ENCODE peak calls at places on chromosomes 12 and 14, in seven cellular contexts. One of them, this sample, is unnamed.
A peak's percentile ranks its signal among the peaks of the same experiment; 100 is the strongest.

GRCh38 chr12:116135209-116135930 is 142.1 kb downstream of the MED13L start:
- DNase-seq in transverse colon: no peak
- DNase-seq in IMR-90: peak; percentile 83
- DNase-seq in gastrocnemius medialis: no peak
- DNase-seq in heart left ventricle: no peak
- DNase-seq in fibroblast of mammary gland: peak; percentile 88
- DNase-seq in tibial artery: no peak
- DNase-seq in this sample: peak; percentile 69

GRCh38 chr12:3667485-3667884 is 85.4 kb downstream of the CRACR2A start:
- DNase-seq in fibroblast of mammary gland: no peak
- DNase-seq in tibial artery: no peak
- DNase-seq in heart left ventricle: no peak
- DNase-seq in transverse colon: no peak
- DNase-seq in gastrocnemius medialis: no peak
- DNase-seq in IMR-90: no peak
- DNase-seq in this sample: no peak

GRCh38 chr12:130583800-130584199 is 132.3 kb downstream of the RIMBP2 start:
- DNase-seq in fibroblast of mammary gland: no peak
- DNase-seq in tibial artery: no peak
- DNase-seq in transverse colon: no peak
- DNase-seq in gastrocnemius medialis: no peak
- DNase-seq in heart left ventricle: no peak
- DNase-seq in IMR-90: no peak
- DNase-seq in this sample: no peak

GRCh38 chr12:120007272-120007671 is 18.2 kb downstream of the BICDL1 start:
- DNase-seq in gastrocnemius medialis: peak; percentile 16
- DNase-seq in transverse colon: peak; percentile 15
- DNase-seq in IMR-90: no peak
- DNase-seq in fibroblast of mammary gland: no peak
- DNase-seq in heart left ventricle: no peak
- DNase-seq in tibial artery: no peak
- DNase-seq in this sample: no peak

GRCh38 chr12:53324113-53324778 is 2.8 kb upstream of the AAAS start:
- DNase-seq in fibroblast of mammary gland: no peak
- DNase-seq in transverse colon: peak; percentile 53
- DNase-seq in gastrocnemius medialis: no peak
- DNase-seq in IMR-90: no peak
- DNase-seq in tibial artery: no peak
- DNase-seq in heart left ventricle: peak; percentile 25
- DNase-seq in this sample: no peak

GRCh38 chr14:51071851-51072250 is 23.1 kb downstream of the TRIM9 start:
- DNase-seq in fibroblast of mammary gland: no peak
- DNase-seq in IMR-90: no peak
- DNase-seq in gastrocnemius medialis: no peak
- DNase-seq in transverse colon: no peak
- DNase-seq in tibial artery: no peak
- DNase-seq in heart left ventricle: no peak
- DNase-seq in this sample: no peak

GRCh38 chr12:112875608-112876007 is 31.2 kb upstream of the OAS1 start:
- DNase-seq in fibroblast of mammary gland: no peak
- DNase-seq in IMR-90: no peak
- DNase-seq in gastrocnemius medialis: no peak
- DNase-seq in tibial artery: no peak
- DNase-seq in transverse colon: no peak
- DNase-seq in heart left ventricle: no peak
- DNase-seq in this sample: no peak

GRCh38 chr12:66087365-66087943 is 43.1 kb downstream of the LLPH start:
- DNase-seq in heart left ventricle: peak; percentile 38
- DNase-seq in IMR-90: peak; percentile 88
- DNase-seq in tibial artery: peak; percentile 75
- DNase-seq in gastrocnemius medialis: peak; percentile 34
- DNase-seq in transverse colon: peak; percentile 62
- DNase-seq in fibroblast of mammary gland: peak; percentile 80
- DNase-seq in this sample: peak; percentile 48

GRCh38 chr14:104392396-104393198 is 187.0 kb upstream of the C14orf180 start:
- DNase-seq in fibroblast of mammary gland: no peak
- DNase-seq in transverse colon: no peak
- DNase-seq in heart left ventricle: peak; percentile 4
- DNase-seq in gastrocnemius medialis: no peak
- DNase-seq in IMR-90: no peak
- DNase-seq in tibial artery: peak; percentile 59
- DNase-seq in this sample: no peak

GRCh38 chr14:68580096-68580640 is 212.7 kb downstream of the ZFP36L1 start:
- DNase-seq in transverse colon: no peak
- DNase-seq in tibial artery: peak; percentile 52
- DNase-seq in heart left ventricle: no peak
- DNase-seq in gastrocnemius medialis: no peak
- DNase-seq in fibroblast of mammary gland: no peak
- DNase-seq in IMR-90: no peak
- DNase-seq in this sample: no peak

GRCh38 chr14:99807413-99808132 is 14.4 kb downstream of the EML1 start:
- DNase-seq in gastrocnemius medialis: no peak
- DNase-seq in IMR-90: no peak
- DNase-seq in tibial artery: no peak
- DNase-seq in transverse colon: no peak
- DNase-seq in heart left ventricle: no peak
- DNase-seq in fibroblast of mammary gland: peak; percentile 62
- DNase-seq in this sample: peak; percentile 29

GRCh38 chr14:102517412-102518062 is 8.0 kb upstream of the ANKRD9 start:
- DNase-seq in tibial artery: no peak
- DNase-seq in fibroblast of mammary gland: no peak
- DNase-seq in gastrocnemius medialis: no peak
- DNase-seq in heart left ventricle: no peak
- DNase-seq in transverse colon: peak; percentile 40
- DNase-seq in IMR-90: no peak
- DNase-seq in this sample: peak; percentile 51

GRCh38 chr12:12022306-12022931 is 48.3 kb upstream of the BCL2L14 start:
- DNase-seq in transverse colon: no peak
- DNase-seq in gastrocnemius medialis: no peak
- DNase-seq in heart left ventricle: no peak
- DNase-seq in fibroblast of mammary gland: no peak
- DNase-seq in IMR-90: no peak
- DNase-seq in tibial artery: no peak
- DNase-seq in this sample: no peak

GRCh38 chr14:29236848-29237247 is 470.3 kb downstream of the FOXG1 start:
- DNase-seq in gastrocnemius medialis: no peak
- DNase-seq in transverse colon: no peak
- DNase-seq in tibial artery: no peak
- DNase-seq in IMR-90: peak; percentile 92
- DNase-seq in fibroblast of mammary gland: peak; percentile 94
- DNase-seq in heart left ventricle: no peak
- DNase-seq in this sample: no peak

GRCh38 chr14:54669759-54670630 is 103.1 kb downstream of the SAMD4A start:
- DNase-seq in tibial artery: no peak
- DNase-seq in gastrocnemius medialis: no peak
- DNase-seq in fibroblast of mammary gland: peak; percentile 89
- DNase-seq in transverse colon: peak; percentile 52
- DNase-seq in heart left ventricle: no peak
- DNase-seq in IMR-90: peak; percentile 85
- DNase-seq in this sample: no peak

GRCh38 chr14:61754627-61755381 is 7.4 kb upstream of the SNAPC1 start:
- DNase-seq in heart left ventricle: no peak
- DNase-seq in tibial artery: no peak
- DNase-seq in IMR-90: peak; percentile 65
- DNase-seq in fibroblast of mammary gland: peak; percentile 43
- DNase-seq in gastrocnemius medialis: no peak
- DNase-seq in transverse colon: no peak
- DNase-seq in this sample: no peak

DNA sequence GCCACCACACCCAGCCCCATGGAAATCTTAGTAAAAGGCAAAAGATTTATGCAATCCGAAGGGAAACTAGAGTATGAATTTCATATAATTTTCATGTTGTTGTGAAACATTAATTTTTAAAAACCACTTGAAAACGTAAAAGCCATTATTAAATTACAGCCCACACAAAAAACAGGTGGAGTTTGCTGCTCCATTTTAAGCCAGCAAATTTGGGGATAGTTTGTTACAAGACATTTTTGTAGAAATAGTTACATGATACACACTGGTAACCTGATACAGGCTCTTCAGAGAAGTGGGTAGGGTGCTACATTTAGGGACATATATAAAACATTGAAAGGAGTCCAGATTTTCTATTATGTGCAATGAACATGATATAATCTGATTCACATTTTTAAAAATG is 17.6 kb downstream of the GNPTAB start:
- DNase-seq in transverse colon: no peak
- DNase-seq in tibial artery: no peak
- DNase-seq in heart left ventricle: no peak
- DNase-seq in gastrocnemius medialis: no peak
- DNase-seq in fibroblast of mammary gland: no peak
- DNase-seq in IMR-90: no peak
- DNase-seq in this sample: no peak
- H3K4me3 ChIP-seq in transverse colon: no peak overlapping the region
- H3K4me3 ChIP-seq in tibial artery: no peak overlapping the region
- H3K4me3 ChIP-seq in heart left ventricle: no peak overlapping the region
- H3K4me3 ChIP-seq in gastrocnemius medialis: no peak overlapping the region
- H3K4me3 ChIP-seq in fibroblast of mammary gland: no peak overlapping the region
- H3K4me3 ChIP-seq in IMR-90: no peak overlapping the region
- H3K4me3 ChIP-seq in this sample: no peak overlapping the region

GRCh38 chr14:33282811-33283210 is 344.1 kb downstream of the NPAS3 start:
- DNase-seq in IMR-90: no peak
- DNase-seq in fibroblast of mammary gland: peak; percentile 41
- DNase-seq in tibial artery: no peak
- DNase-seq in transverse colon: no peak
- DNase-seq in gastrocnemius medialis: no peak
- DNase-seq in heart left ventricle: no peak
- DNase-seq in this sample: no peak
- H3K4me3 ChIP-seq in IMR-90: no peak overlapping the region
- H3K4me3 ChIP-seq in fibroblast of mammary gland: no peak overlapping the region
- H3K4me3 ChIP-seq in tibial artery: no peak overlapping the region
- H3K4me3 ChIP-seq in transverse colon: no peak overlapping the region
- H3K4me3 ChIP-seq in gastrocnemius medialis: no peak overlapping the region
- H3K4me3 ChIP-seq in heart left ventricle: no peak overlapping the region
- H3K4me3 ChIP-seq in this sample: no peak overlapping the region

GRCh38 chr14:56813143-56813551 is 2.9 kb upstream of the OTX2 start:
- DNase-seq in heart left ventricle: no peak
- DNase-seq in transverse colon: no peak
- DNase-seq in fibroblast of mammary gland: no peak
- DNase-seq in IMR-90: no peak
- DNase-seq in tibial artery: no peak
- DNase-seq in gastrocnemius medialis: no peak
- DNase-seq in this sample: no peak

GRCh38 chr14:56815301-56815700 is 5.0 kb upstream of the OTX2 start:
- DNase-seq in transverse colon: no peak
- DNase-seq in tibial artery: no peak
- DNase-seq in fibroblast of mammary gland: no peak
- DNase-seq in heart left ventricle: no peak
- DNase-seq in IMR-90: no peak
- DNase-seq in gastrocnemius medialis: no peak
- DNase-seq in this sample: no peak

GRCh38 chr14:56814468-56815074 is 4.3 kb upstream of the OTX2 start:
- DNase-seq in IMR-90: no peak
- DNase-seq in transverse colon: no peak
- DNase-seq in tibial artery: no peak
- DNase-seq in heart left ventricle: no peak
- DNase-seq in fibroblast of mammary gland: no peak
- DNase-seq in gastrocnemius medialis: no peak
- DNase-seq in this sample: no peak

GRCh38 chr14:56817396-56817921 is 7.2 kb upstream of the OTX2 start:
- DNase-seq in heart left ventricle: no peak
- DNase-seq in gastrocnemius medialis: no peak
- DNase-seq in transverse colon: no peak
- DNase-seq in tibial artery: no peak
- DNase-seq in fibroblast of mammary gland: no peak
- DNase-seq in IMR-90: no peak
- DNase-seq in this sample: no peak

DNA sequence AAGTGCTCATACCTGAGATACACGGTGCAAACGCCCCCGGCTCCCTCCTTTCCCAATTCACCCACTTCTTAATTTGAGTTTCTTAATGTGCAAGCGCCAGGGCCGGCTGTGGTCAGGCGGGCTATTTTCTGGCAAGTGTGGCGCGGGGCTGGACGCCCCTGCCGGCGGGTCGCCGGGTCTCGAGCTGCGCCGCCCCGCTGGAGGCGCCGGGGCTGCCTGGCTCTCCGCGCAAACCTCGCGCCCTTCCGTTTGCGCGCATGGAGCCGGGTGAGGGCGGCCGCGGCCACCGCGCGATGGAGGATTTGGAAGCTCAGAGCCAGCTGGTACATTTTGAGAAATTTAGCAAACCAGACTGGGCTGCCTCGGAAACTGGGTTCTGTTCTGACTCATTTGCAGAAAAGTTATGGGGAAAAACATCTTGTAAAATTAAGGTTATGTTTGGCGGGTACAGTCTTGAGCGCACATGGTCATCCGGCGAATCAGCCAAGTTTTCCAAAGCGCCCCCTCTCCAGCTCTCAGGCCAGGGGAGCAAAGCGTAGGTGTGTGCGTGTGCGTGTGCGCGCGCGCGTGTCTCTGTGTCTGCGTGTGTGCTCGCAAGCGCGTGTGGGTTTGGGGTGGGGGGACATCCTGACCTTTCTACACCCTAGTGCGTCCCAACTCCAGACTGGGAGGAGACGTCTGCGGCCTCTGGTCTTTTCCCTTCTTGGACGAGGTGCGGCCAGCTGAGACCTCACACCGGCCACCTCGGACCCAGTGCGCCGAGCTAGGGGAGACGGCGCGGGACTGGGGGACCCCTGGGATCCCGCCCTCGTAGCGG is 6.5 kb upstream of the OTX2 start:
- DNase-seq in gastrocnemius medialis: no peak
- DNase-seq in fibroblast of mammary gland: no peak
- DNase-seq in IMR-90: no peak
- DNase-seq in tibial artery: no peak
- DNase-seq in heart left ventricle: no peak
- DNase-seq in transverse colon: no peak
- DNase-seq in this sample: no peak
- H3K4me3 ChIP-seq in gastrocnemius medialis: no peak overlapping the region
- H3K4me3 ChIP-seq in fibroblast of mammary gland: no peak overlapping the region
- H3K4me3 ChIP-seq in IMR-90: no peak overlapping the region
- H3K4me3 ChIP-seq in tibial artery: no peak overlapping the region
- H3K4me3 ChIP-seq in heart left ventricle: no peak overlapping the region
- H3K4me3 ChIP-seq in transverse colon: no peak overlapping the region
- H3K4me3 ChIP-seq in this sample: no peak overlapping the region

DNA sequence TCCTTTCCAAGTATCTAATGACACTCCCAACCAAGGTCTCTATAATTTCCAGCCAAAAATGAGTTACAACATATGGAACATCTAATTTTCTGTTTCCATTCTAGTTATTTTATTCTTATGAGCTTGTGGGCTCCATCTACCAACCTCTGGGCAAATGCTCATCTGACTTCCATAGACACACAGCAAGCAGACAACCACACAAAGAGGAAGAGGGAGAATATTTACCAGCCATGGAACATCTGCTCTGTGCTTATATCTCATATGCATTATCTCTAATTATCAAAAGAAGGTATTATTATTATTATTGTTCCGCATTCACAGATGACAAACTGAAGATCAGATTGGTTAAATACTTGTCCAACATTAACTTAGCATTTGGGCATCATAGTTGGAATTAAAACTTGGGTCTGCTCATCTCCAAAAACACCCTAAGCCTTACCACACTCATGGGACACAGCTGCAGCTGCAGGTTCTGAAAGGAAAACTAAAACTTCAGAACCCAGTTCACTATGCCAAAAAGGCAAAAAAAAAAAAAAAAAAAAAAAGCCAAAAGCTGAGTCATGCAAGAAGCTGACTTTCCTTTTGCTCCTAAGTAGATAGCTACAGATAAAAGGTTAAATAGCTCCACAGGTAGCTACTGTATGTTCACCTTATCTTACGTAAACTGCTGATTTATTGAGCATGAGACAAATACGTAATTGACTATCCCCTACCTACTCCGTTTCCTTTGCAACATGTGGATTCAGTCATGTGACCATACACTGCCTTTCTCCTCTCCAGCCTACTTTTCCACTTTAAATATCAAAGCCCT is 23.6 kb upstream of the TCL1B start:
- DNase-seq in fibroblast of mammary gland: peak; percentile 7
- DNase-seq in gastrocnemius medialis: no peak
- DNase-seq in tibial artery: no peak
- DNase-seq in transverse colon: no peak
- DNase-seq in IMR-90: no peak
- DNase-seq in heart left ventricle: no peak
- DNase-seq in this sample: no peak
- H3K4me3 ChIP-seq in fibroblast of mammary gland: no peak overlapping the region
- H3K4me3 ChIP-seq in gastrocnemius medialis: no peak overlapping the region
- H3K4me3 ChIP-seq in tibial artery: no peak overlapping the region
- H3K4me3 ChIP-seq in transverse colon: no peak overlapping the region
- H3K4me3 ChIP-seq in IMR-90: no peak overlapping the region
- H3K4me3 ChIP-seq in heart left ventricle: no peak overlapping the region
- H3K4me3 ChIP-seq in this sample: no peak overlapping the region